ENCODE peak calls at places on chromosomes 6 and 20, in four cellular contexts. Q is GM23338, J is substantia nigra, D is aorta. E is an unnamed sample.
A peak's percentile ranks its signal among the peaks of the same experiment; 100 is the strongest.

GRCh38 chr6:92431502-92431901 is 987.9 kb downstream of the EPHA7 start:
- DNase-seq in D (no peak), J (no peak), Q (no peak), E (no peak)

GRCh38 chr6:146905313-146905712 is 298.9 kb upstream of the STXBP5 start:
- DNase-seq in D (no peak), Q (no peak), J (no peak), E (no peak)

GRCh38 chr6:113786168-113786567 is 71.0 kb upstream of the MARCKS start:
- DNase-seq in J (no peak), Q (no peak), D (no peak), E (no peak)

GRCh38 chr6:157556671-157557430 is 175.9 kb downstream of the ZDHHC14 start:
- DNase-seq in J (no peak), Q (no peak), D (no peak), E (no peak)

GRCh38 chr6:11437824-11438459 is 99.6 kb upstream of the TMEM170B start:
- DNase-seq in J (no peak), Q (no peak), D (no peak), E (no peak)

GRCh38 chr6:106128981-106129761 is 43.0 kb downstream of the PRDM1 start:
- DNase-seq in D (no peak), J (no peak), Q (no peak), E (peak; percentile 33)

GRCh38 chr6:38509713-38510112 is 130.0 kb downstream of the BTBD9 start:
- DNase-seq in Q (peak; percentile 47), D (no peak), J (no peak), E (no peak)

GRCh38 chr6:141501616-141502015 is 631.1 kb upstream of the GJE1 start:
- DNase-seq in D (no peak), Q (peak; percentile 34), J (no peak), E (no peak)

GRCh38 chr6:44062771-44063560 is 64.3 kb downstream of the MRPL14 start:
- DNase-seq in Q (peak; percentile 89), D (no peak), J (no peak), E (no peak)

GRCh38 chr6:26556263-26557070 is 18.3 kb downstream of the HMGN4 start:
- DNase-seq in D (no peak), Q (peak; percentile 89), J (no peak), E (no peak)

GRCh38 chr6:40586800-40587201 is 363 bp downstream of the LRFN2 start:
- DNase-seq in D (no peak), Q (no peak), J (no peak), E (no peak)

GRCh38 chr20:23061713-23062561 is 12.5 kb upstream of the THBD start:
- DNase-seq in Q (peak; percentile 78), J (no peak), D (peak; percentile 81), E (peak; percentile 84)

GRCh38 chr6:153092082-153093013 is 38.7 kb downstream of the RGS17 start:
- DNase-seq in Q (no peak), J (no peak), D (no peak), E (no peak)

GRCh38 chr6:84652356-84653026 is 111.9 kb downstream of the TBX18 start:
- DNase-seq in D (no peak), J (no peak), Q (no peak), E (no peak)

GRCh38 chr6:109255946-109256628 is 126.2 kb downstream of the CD164 start:
- DNase-seq in D (no peak), Q (no peak), J (no peak), E (no peak)

GRCh38 chr6:16836186-16836981 is 75.1 kb upstream of the ATXN1 start:
- DNase-seq in Q (no peak), D (no peak), J (no peak), E (no peak)
- H3K27ac ChIP-seq in Q (no peak overlapping the region), D (no peak overlapping the region), J (no peak overlapping the region), E (no peak overlapping the region)

DNA sequence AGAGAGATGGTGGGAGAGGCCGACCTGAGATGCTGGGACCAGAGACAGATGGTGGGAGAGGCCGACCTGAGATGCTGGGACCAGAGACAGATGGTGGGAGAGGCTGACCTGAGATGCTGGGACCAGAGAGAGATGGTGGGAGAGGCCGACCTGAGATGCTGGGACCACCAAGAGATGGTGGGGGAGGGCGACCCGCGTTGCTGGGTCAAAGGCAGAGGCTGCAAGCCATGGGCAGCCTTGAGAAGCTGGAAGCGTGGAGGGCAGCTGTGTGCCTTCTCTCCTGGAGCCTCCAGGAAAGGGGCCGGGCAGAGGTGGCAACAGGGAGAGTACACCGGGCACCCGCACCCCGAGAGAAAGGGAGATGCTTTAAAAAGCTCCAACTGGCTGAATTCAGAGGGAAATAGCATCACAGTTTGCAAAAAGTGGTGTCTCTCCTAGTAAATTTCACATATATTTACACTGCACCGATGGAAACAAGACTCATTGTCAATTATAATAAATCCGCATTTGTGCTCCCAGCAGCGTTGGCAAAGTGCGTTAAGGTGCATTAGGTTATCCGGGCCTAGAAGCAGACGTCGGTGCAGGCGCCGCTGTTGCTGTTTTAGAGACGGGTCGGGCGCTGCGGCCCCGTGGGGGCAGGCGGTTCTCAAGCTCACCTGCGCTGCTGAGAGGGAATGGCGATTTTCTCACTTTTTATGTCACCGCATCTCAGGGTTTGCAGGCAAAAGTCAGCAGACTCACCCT is 132.4 kb downstream of the DLL1 start:
- DNase-seq in D (peak; percentile 66), Q (no peak), J (no peak), E (no peak)
- H3K27ac ChIP-seq in D (no peak overlapping the region), Q (no peak overlapping the region), J (no peak overlapping the region), E (no peak overlapping the region)

DNA sequence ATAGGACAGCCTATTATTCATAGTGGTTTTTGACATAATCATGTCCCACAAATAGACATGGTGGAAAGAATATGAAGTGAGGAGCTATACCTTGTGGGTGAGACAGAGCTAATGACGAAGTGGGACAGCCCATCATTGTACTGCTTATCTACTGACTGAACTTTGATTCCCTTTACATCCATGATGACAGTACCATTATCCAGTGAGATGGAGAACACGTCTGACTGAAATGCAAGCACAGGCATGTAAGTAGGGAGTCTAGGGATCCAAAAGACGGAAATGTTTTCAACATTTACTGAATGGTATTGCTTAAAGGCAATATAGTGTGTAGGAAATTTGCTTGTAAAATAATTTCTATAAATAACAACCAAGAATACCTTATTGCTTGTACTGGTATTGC is 43.5 kb downstream of the FAM229B start:
- DNase-seq in D (no peak), J (no peak), Q (no peak), E (no peak)
- H3K27ac ChIP-seq in D (no peak overlapping the region), J (no peak overlapping the region), Q (no peak overlapping the region), E (no peak overlapping the region)

GRCh38 chr20:1569417-1569861 is 11.9 kb upstream of the SIRPD start:
- DNase-seq in Q (no peak), D (no peak), J (no peak), E (no peak)

GRCh38 chr20:1566701-1567100 is 9.2 kb upstream of the SIRPD start:
- DNase-seq in J (no peak), Q (no peak), D (no peak), E (no peak)

GRCh38 chr20:1565461-1565860 is 8.0 kb upstream of the SIRPD start:
- DNase-seq in J (no peak), Q (no peak), D (no peak), E (no peak)

GRCh38 chr20:1567392-1568165 is 10.1 kb upstream of the SIRPD start:
- DNase-seq in J (no peak), Q (peak; percentile 12), D (no peak), E (no peak)

DNA sequence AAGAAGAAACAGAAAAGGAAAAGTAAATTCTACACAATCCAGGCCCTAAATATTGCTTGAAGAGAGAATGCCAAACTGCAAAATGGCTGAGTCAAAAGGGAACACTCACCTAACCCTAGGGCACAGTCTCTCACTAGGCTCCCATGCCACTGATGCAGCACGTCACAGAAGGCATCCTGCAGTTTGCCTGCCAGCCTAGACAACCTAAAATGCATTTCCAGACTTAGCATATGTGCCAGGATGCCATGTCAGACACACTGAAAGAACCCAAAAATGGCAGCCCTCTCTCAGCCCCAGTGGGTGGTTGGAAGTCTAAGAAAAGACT is 10.6 kb upstream of the SIRPD start:
- DNase-seq in Q (no peak), J (no peak), D (no peak), E (no peak)
- H3K27ac ChIP-seq in Q (no peak overlapping the region), J (no peak overlapping the region), D (no peak overlapping the region), E (no peak overlapping the region)

GRCh38 chr20:54043044-54043967 is 27.1 kb downstream of the BCAS1 start:
- DNase-seq in J (no peak), D (no peak), Q (no peak), E (no peak)
- H3K27ac ChIP-seq in J (no peak overlapping the region), D (no peak overlapping the region), Q (no peak overlapping the region), E (peak overlapping the region; percentile 20)

GRCh38 chr20:51862796-51863195 is 60.5 kb upstream of the SALL4 start:
- DNase-seq in D (no peak), Q (no peak), J (no peak), E (no peak)

GRCh38 chr20:51860015-51860882 is 57.9 kb upstream of the SALL4 start:
- DNase-seq in J (no peak), Q (no peak), D (no peak), E (no peak)

GRCh38 chr20:51864967-51865366 is 62.6 kb upstream of the SALL4 start:
- DNase-seq in J (no peak), Q (peak; percentile 26), D (no peak), E (no peak)

DNA sequence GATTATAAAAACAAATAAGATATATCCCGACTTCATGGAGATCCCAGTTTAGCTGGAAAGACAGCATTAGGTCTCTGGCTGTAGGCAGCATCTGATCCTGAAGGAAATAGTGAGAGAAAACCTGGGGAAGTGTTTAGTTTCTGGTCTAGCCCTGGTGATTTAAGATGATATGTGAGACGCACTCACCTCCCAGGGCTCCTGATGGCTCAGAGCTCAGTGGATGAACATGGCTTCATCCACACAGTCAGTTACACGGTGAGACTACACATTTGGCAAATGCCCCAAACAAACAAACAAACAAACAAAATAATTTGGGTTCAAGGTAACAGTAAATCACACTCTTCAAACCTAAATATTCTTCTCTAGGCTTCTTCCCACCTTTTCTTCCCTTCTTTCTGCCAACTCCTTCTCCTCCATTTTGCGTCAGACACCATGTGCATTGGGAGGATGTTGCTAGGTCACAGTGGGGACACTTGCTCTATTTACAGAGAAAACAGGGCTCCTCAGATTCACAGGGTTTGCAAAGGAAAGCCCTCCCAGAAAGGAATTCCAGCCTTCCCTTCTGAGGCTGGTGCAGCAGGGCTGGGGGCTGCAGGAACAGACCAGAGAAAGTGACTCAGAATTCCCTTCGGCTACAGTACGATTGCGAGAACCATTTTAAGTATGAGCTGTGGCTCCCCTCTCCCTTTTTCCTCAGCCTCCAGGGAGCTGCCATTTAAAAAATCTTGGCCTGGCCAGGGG is 59.6 kb upstream of the SALL4 start:
- DNase-seq in Q (peak; percentile 13), J (no peak), D (no peak), E (no peak)
- H3K27ac ChIP-seq in Q (no peak overlapping the region), J (no peak overlapping the region), D (no peak overlapping the region), E (no peak overlapping the region)

GRCh38 chr6:21886601-21887091 is 293.1 kb downstream of the SOX4 start:
- DNase-seq in J (no peak), D (no peak), Q (no peak), E (no peak)
- H3K27ac ChIP-seq in J (no peak overlapping the region), D (peak overlapping the region; percentile 97), Q (peak overlapping the region; percentile 64), E (peak overlapping the region; percentile 66)